ENCODE peak calls at places on chromosomes 7 and 10, in four cellular contexts. X is right lobe of liver, S is astrocyte of the spinal cord, U is nephron progenitor cell. Y is an unnamed sample.

GRCh38 chr10:102752266-102752930 is 8.7 kb downstream of the WBP1L start:
- DNase-seq in X (no peak), S (peak; percentile 87), U (no peak), Y (no peak)

GRCh38 chr10:51321300-51321699 is 247.0 kb downstream of the PRKG1 start:
- DNase-seq in X (no peak), S (no peak), U (no peak), Y (no peak)

GRCh38 chr7:157846281-157846680 is 509.5 kb downstream of the DNAJB6 start:
- DNase-seq in X (no peak), S (no peak), U (no peak), Y (no peak)

GRCh38 chr7:47543659-47544058 is 38.3 kb downstream of the TNS3 start:
- DNase-seq in X (no peak), S (no peak), U (no peak), Y (no peak)

GRCh38 chr7:112495820-112496462 is 15.2 kb downstream of the LSMEM1 start:
- DNase-seq in X (peak; percentile 59), S (peak; percentile 73), U (peak; percentile 22), Y (no peak)

GRCh38 chr7:106216517-106217088 is 68.2 kb downstream of the NAMPT start:
- DNase-seq in X (no peak), S (peak; percentile 98), U (no peak), Y (no peak)

GRCh38 chr7:121187676-121188075 is 141.1 kb upstream of the WNT16 start:
- DNase-seq in X (no peak), S (peak; percentile 18), U (no peak), Y (no peak)

GRCh38 chr10:71814923-71815411 is 36.1 kb downstream of the PSAP start:
- DNase-seq in X (no peak), S (no peak), U (no peak), Y (no peak)

GRCh38 chr7:48182736-48183369 is 11.6 kb downstream of the ABCA13 start:
- DNase-seq in X (no peak), S (peak; percentile 85), U (no peak), Y (no peak)

DNA sequence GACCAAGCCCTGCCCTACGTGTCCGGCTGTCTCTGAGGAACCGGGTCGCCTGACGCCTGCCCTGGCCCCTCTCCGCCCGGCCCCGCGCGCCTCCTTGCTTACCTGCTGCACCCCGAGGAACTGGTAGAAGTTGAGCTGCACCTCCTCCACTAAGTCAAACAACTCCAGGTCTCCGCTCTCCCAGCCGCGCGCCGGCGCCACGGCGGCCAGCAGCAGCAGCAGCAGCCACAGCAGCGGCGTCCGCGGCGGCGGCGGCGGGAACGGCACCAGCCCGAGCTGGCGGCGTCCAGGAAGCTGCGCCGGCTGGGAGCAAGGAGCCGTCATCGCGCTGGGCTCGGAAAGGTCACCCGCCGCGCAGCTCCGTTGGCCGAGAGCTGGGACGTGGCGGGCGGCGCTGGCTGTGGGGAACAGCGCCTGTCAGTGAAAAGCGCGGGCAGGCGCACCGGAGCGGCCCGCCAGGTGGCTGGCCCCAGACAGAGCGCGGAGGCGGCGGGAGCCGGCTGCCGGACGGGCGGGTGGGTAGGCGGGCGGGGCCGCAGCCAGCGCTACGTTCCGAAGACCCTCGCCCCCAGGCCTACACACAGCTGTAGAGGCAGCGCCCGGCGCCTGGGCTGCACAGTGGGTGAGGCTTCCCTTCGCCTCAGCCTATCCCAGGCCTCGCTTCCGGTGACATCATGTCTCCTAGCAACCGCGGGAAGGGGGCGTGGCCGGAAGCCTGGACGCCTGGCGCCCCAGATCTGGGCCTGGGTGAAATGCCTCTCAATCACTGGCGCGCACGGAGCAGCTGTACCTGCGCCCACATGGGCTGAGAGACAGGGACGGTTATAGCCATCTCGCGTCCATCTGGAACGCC is at the start of gene DNAJC1:
- DNase-seq in X (peak; percentile 99), S (peak; percentile 93), U (peak; percentile 100), Y (peak; percentile 96)
- TF ChIP-seq CTCF in X (no peak), S (no peak), U (no peak), Y (no peak)

GRCh38 chr10:43079823-43080222 is 3.0 kb downstream of the RET start:
- DNase-seq in X (no peak), S (no peak), U (no peak), Y (no peak)

GRCh38 chr10:43076876-43077420 is at the start of gene RET:
- DNase-seq in X (peak; percentile 54), S (no peak), U (peak; percentile 73), Y (no peak)

GRCh38 chr10:43077421-43078171 is 727 bp downstream of the RET start:
- DNase-seq in X (no peak), S (peak; percentile 2), U (no peak), Y (no peak)

GRCh38 chr10:43078175-43078985 is 1.5 kb downstream of the RET start:
- DNase-seq in X (no peak), S (no peak), U (no peak), Y (no peak)

DNA sequence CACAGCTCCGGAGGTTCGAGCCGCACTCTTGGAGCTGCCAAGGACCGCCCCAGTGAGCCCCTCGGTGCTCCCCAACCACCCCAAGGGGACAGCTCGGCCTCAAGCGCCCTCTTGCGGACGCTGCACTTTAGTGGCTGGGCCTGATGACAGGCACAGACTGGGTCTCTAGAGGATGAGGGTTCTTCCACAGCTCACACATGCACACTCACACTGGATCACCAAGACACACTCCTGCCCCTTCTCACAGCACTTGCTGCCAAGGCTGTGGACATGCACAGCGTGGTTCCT is 2.1 kb downstream of the RET start:
- DNase-seq in X (no peak), S (no peak), U (peak; percentile 74), Y (peak; percentile 51)
- TF ChIP-seq CTCF in X (peak; percentile 68), S (peak; percentile 65), U (peak; percentile 66), Y (peak; percentile 64)

GRCh38 chr10:100930368-100930767 is 17.6 kb downstream of the SLF2 start:
- DNase-seq in X (no peak), S (no peak), U (no peak), Y (no peak)
- TF ChIP-seq CTCF in X (no peak), S (no peak), U (no peak), Y (no peak)

GRCh38 chr10:133309720-133310398 is 1.1 kb downstream of the ZNF511 start:
- DNase-seq in X (peak; percentile 94), S (no peak), U (no peak), Y (no peak)

GRCh38 chr10:133307776-133308430 is 769 bp downstream of the TUBGCP2 start:
- DNase-seq in X (peak; percentile 87), S (peak; percentile 72), U (peak; percentile 75), Y (peak; percentile 73)

GRCh38 chr10:133306941-133307379 is 1.7 kb downstream of the TUBGCP2 start:
- DNase-seq in X (no peak), S (no peak), U (no peak), Y (no peak)

GRCh38 chr10:133309111-133309719 is 501 bp downstream of the ZNF511 start:
- DNase-seq in X (peak; percentile 98), S (peak; percentile 92), U (peak; percentile 98), Y (peak; percentile 92)

GRCh38 chr10:133308431-133309110 is at the start of the genes TUBGCP2 and ZNF511:
- DNase-seq in X (peak; percentile 91), S (peak; percentile 84), U (peak; percentile 88), Y (peak; percentile 78)
- TF ChIP-seq CTCF in X (no peak), S (peak; percentile 35), U (no peak), Y (no peak)

GRCh38 chr7:28754027-28754426 is 204.1 kb downstream of the TRIL start:
- DNase-seq in X (no peak), S (peak; percentile 78), U (no peak), Y (no peak)
- TF ChIP-seq CTCF in X (no peak), S (peak; percentile 29), U (no peak), Y (peak; percentile 27)

Y was measured in progenitor cell of endocrine pancreas.